ENCODE peak calls at places on chromosomes 5 and 9, in nine cellular contexts. One of them, this sample, is unnamed.

GRCh38 chr5:66174338-66174737 is 30.2 kb downstream of the SREK1 start:
- DNase-seq in T-cell: no peak
- DNase-seq in stimulated activated CD4-positive, alpha-beta T cell treated with anti-CD3 and anti-CD28 coated beads, Interleukin-1b, Interleukin-23, amount 100 ng/mL, for 24 hours: no peak
- DNase-seq in HEK293T: peak
- DNase-seq in Right ventricle myocardium superior: no peak
- DNase-seq in Kasumi-1: peak
- DNase-seq in HFFc6: peak
- DNase-seq in RCC 7860: no peak
- DNase-seq in activated naive CD4-positive, alpha-beta T cell: no peak
- DNase-seq in this sample: peak

GRCh38 chr9:134571326-134571871 is 70.2 kb upstream of the COL5A1 start:
- DNase-seq in T-cell: no peak
- DNase-seq in stimulated activated CD4-positive, alpha-beta T cell treated with anti-CD3 and anti-CD28 coated beads, Interleukin-1b, Interleukin-23, amount 100 ng/mL, for 24 hours: no peak
- DNase-seq in HEK293T: no peak
- DNase-seq in Right ventricle myocardium superior: peak
- DNase-seq in Kasumi-1: no peak
- DNase-seq in HFFc6: no peak
- DNase-seq in RCC 7860: no peak
- DNase-seq in activated naive CD4-positive, alpha-beta T cell: no peak
- DNase-seq in this sample: no peak

GRCh38 chr9:4828776-4829175 is 36.0 kb downstream of the RCL1 start:
- DNase-seq in T-cell: no peak
- DNase-seq in stimulated activated CD4-positive, alpha-beta T cell treated with anti-CD3 and anti-CD28 coated beads, Interleukin-1b, Interleukin-23, amount 100 ng/mL, for 24 hours: no peak
- DNase-seq in HEK293T: no peak
- DNase-seq in Right ventricle myocardium superior: no peak
- DNase-seq in Kasumi-1: no peak
- DNase-seq in HFFc6: peak
- DNase-seq in RCC 7860: no peak
- DNase-seq in activated naive CD4-positive, alpha-beta T cell: no peak
- DNase-seq in this sample: no peak

GRCh38 chr5:147332643-147333042 is 97.8 kb downstream of the STK32A start:
- DNase-seq in T-cell: no peak
- DNase-seq in stimulated activated CD4-positive, alpha-beta T cell treated with anti-CD3 and anti-CD28 coated beads, Interleukin-1b, Interleukin-23, amount 100 ng/mL, for 24 hours: no peak
- DNase-seq in HEK293T: no peak
- DNase-seq in Right ventricle myocardium superior: no peak
- DNase-seq in Kasumi-1: no peak
- DNase-seq in HFFc6: no peak
- DNase-seq in RCC 7860: no peak
- DNase-seq in activated naive CD4-positive, alpha-beta T cell: no peak
- DNase-seq in this sample: no peak

GRCh38 chr5:64229163-64229774 is 63.6 kb downstream of the RNF180 start:
- DNase-seq in T-cell: no peak
- DNase-seq in stimulated activated CD4-positive, alpha-beta T cell treated with anti-CD3 and anti-CD28 coated beads, Interleukin-1b, Interleukin-23, amount 100 ng/mL, for 24 hours: no peak
- DNase-seq in HEK293T: peak
- DNase-seq in Right ventricle myocardium superior: no peak
- DNase-seq in Kasumi-1: peak
- DNase-seq in HFFc6: peak
- DNase-seq in RCC 7860: no peak
- DNase-seq in activated naive CD4-positive, alpha-beta T cell: no peak
- DNase-seq in this sample: peak

GRCh38 chr5:180072556-180072955 is 997 bp upstream of the RNF130 start:
- DNase-seq in T-cell: peak
- DNase-seq in stimulated activated CD4-positive, alpha-beta T cell treated with anti-CD3 and anti-CD28 coated beads, Interleukin-1b, Interleukin-23, amount 100 ng/mL, for 24 hours: no peak
- DNase-seq in HEK293T: no peak
- DNase-seq in Right ventricle myocardium superior: no peak
- DNase-seq in Kasumi-1: no peak
- DNase-seq in HFFc6: no peak
- DNase-seq in RCC 7860: no peak
- DNase-seq in activated naive CD4-positive, alpha-beta T cell: no peak
- DNase-seq in this sample: no peak

GRCh38 chr9:776086-776485 is 65.4 kb upstream of the DMRT1 start:
- DNase-seq in T-cell: no peak
- DNase-seq in stimulated activated CD4-positive, alpha-beta T cell treated with anti-CD3 and anti-CD28 coated beads, Interleukin-1b, Interleukin-23, amount 100 ng/mL, for 24 hours: no peak
- DNase-seq in HEK293T: no peak
- DNase-seq in Right ventricle myocardium superior: no peak
- DNase-seq in Kasumi-1: no peak
- DNase-seq in HFFc6: no peak
- DNase-seq in RCC 7860: no peak
- DNase-seq in activated naive CD4-positive, alpha-beta T cell: no peak
- DNase-seq in this sample: no peak

GRCh38 chr5:115624994-115625393 is 842 bp downstream of the TMED7 start:
- DNase-seq in T-cell: no peak
- DNase-seq in stimulated activated CD4-positive, alpha-beta T cell treated with anti-CD3 and anti-CD28 coated beads, Interleukin-1b, Interleukin-23, amount 100 ng/mL, for 24 hours: no peak
- DNase-seq in HEK293T: no peak
- DNase-seq in Right ventricle myocardium superior: no peak
- DNase-seq in Kasumi-1: peak
- DNase-seq in HFFc6: no peak
- DNase-seq in RCC 7860: no peak
- DNase-seq in activated naive CD4-positive, alpha-beta T cell: no peak
- DNase-seq in this sample: peak

GRCh38 chr9:136011703-136012496 is 50.7 kb upstream of the UBAC1 start:
- DNase-seq in T-cell: no peak
- DNase-seq in stimulated activated CD4-positive, alpha-beta T cell treated with anti-CD3 and anti-CD28 coated beads, Interleukin-1b, Interleukin-23, amount 100 ng/mL, for 24 hours: no peak
- DNase-seq in HEK293T: no peak
- DNase-seq in Right ventricle myocardium superior: peak
- DNase-seq in Kasumi-1: no peak
- DNase-seq in HFFc6: no peak
- DNase-seq in RCC 7860: no peak
- DNase-seq in activated naive CD4-positive, alpha-beta T cell: no peak
- DNase-seq in this sample: no peak

GRCh38 chr9:130869250-130869649 is 27.4 kb downstream of the QRFP start:
- DNase-seq in T-cell: no peak
- DNase-seq in stimulated activated CD4-positive, alpha-beta T cell treated with anti-CD3 and anti-CD28 coated beads, Interleukin-1b, Interleukin-23, amount 100 ng/mL, for 24 hours: no peak
- DNase-seq in HEK293T: no peak
- DNase-seq in Right ventricle myocardium superior: peak
- DNase-seq in Kasumi-1: no peak
- DNase-seq in HFFc6: no peak
- DNase-seq in RCC 7860: no peak
- DNase-seq in activated naive CD4-positive, alpha-beta T cell: no peak
- DNase-seq in this sample: peak

GRCh38 chr9:127049044-127049443 is 73.4 kb downstream of the ANGPTL2 start:
- DNase-seq in T-cell: peak
- DNase-seq in stimulated activated CD4-positive, alpha-beta T cell treated with anti-CD3 and anti-CD28 coated beads, Interleukin-1b, Interleukin-23, amount 100 ng/mL, for 24 hours: no peak
- DNase-seq in HEK293T: no peak
- DNase-seq in Right ventricle myocardium superior: no peak
- DNase-seq in Kasumi-1: no peak
- DNase-seq in HFFc6: peak
- DNase-seq in RCC 7860: peak
- DNase-seq in activated naive CD4-positive, alpha-beta T cell: no peak
- DNase-seq in this sample: no peak

GRCh38 chr9:16182784-16183183 is 629.9 kb downstream of the CCDC171 start:
- DNase-seq in T-cell: no peak
- DNase-seq in stimulated activated CD4-positive, alpha-beta T cell treated with anti-CD3 and anti-CD28 coated beads, Interleukin-1b, Interleukin-23, amount 100 ng/mL, for 24 hours: no peak
- DNase-seq in HEK293T: no peak
- DNase-seq in Right ventricle myocardium superior: no peak
- DNase-seq in Kasumi-1: no peak
- DNase-seq in HFFc6: no peak
- DNase-seq in RCC 7860: no peak
- DNase-seq in activated naive CD4-positive, alpha-beta T cell: no peak
- DNase-seq in this sample: no peak

GRCh38 chr5:55993013-55993412 is 1.8 kb downstream of the IL6ST start:
- DNase-seq in T-cell: no peak
- DNase-seq in stimulated activated CD4-positive, alpha-beta T cell treated with anti-CD3 and anti-CD28 coated beads, Interleukin-1b, Interleukin-23, amount 100 ng/mL, for 24 hours: no peak
- DNase-seq in HEK293T: peak
- DNase-seq in Right ventricle myocardium superior: no peak
- DNase-seq in Kasumi-1: no peak
- DNase-seq in HFFc6: no peak
- DNase-seq in RCC 7860: peak
- DNase-seq in activated naive CD4-positive, alpha-beta T cell: no peak
- DNase-seq in this sample: no peak

GRCh38 chr5:138626333-138626944 is 51.2 kb upstream of the HSPA9 start:
- DNase-seq in T-cell: no peak
- DNase-seq in stimulated activated CD4-positive, alpha-beta T cell treated with anti-CD3 and anti-CD28 coated beads, Interleukin-1b, Interleukin-23, amount 100 ng/mL, for 24 hours: no peak
- DNase-seq in HEK293T: no peak
- DNase-seq in Right ventricle myocardium superior: no peak
- DNase-seq in Kasumi-1: no peak
- DNase-seq in HFFc6: peak
- DNase-seq in RCC 7860: no peak
- DNase-seq in activated naive CD4-positive, alpha-beta T cell: no peak
- DNase-seq in this sample: no peak

GRCh38 chr5:165304193-165304820 is 1798.9 kb downstream of the MAT2B start:
- DNase-seq in T-cell: no peak
- DNase-seq in stimulated activated CD4-positive, alpha-beta T cell treated with anti-CD3 and anti-CD28 coated beads, Interleukin-1b, Interleukin-23, amount 100 ng/mL, for 24 hours: no peak
- DNase-seq in HEK293T: no peak
- DNase-seq in Right ventricle myocardium superior: no peak
- DNase-seq in Kasumi-1: no peak
- DNase-seq in HFFc6: no peak
- DNase-seq in RCC 7860: no peak
- DNase-seq in activated naive CD4-positive, alpha-beta T cell: no peak
- DNase-seq in this sample: no peak

GRCh38 chr5:132437604-132438275 is 52.8 kb downstream of the IRF1 start:
- DNase-seq in T-cell: peak
- DNase-seq in stimulated activated CD4-positive, alpha-beta T cell treated with anti-CD3 and anti-CD28 coated beads, Interleukin-1b, Interleukin-23, amount 100 ng/mL, for 24 hours: no peak
- DNase-seq in HEK293T: no peak
- DNase-seq in Right ventricle myocardium superior: peak
- DNase-seq in Kasumi-1: peak
- DNase-seq in HFFc6: peak
- DNase-seq in RCC 7860: peak
- DNase-seq in activated naive CD4-positive, alpha-beta T cell: peak
- DNase-seq in this sample: peak

GRCh38 chr9:90969021-90969675 is 167.5 kb downstream of the SYK start:
- DNase-seq in T-cell: no peak
- DNase-seq in stimulated activated CD4-positive, alpha-beta T cell treated with anti-CD3 and anti-CD28 coated beads, Interleukin-1b, Interleukin-23, amount 100 ng/mL, for 24 hours: no peak
- DNase-seq in HEK293T: no peak
- DNase-seq in Right ventricle myocardium superior: no peak
- DNase-seq in Kasumi-1: no peak
- DNase-seq in HFFc6: no peak
- DNase-seq in RCC 7860: no peak
- DNase-seq in activated naive CD4-positive, alpha-beta T cell: no peak
- DNase-seq in this sample: peak

GRCh38 chr9:5621327-5621726 is 7.6 kb upstream of the RIC1 start:
- DNase-seq in T-cell: no peak
- DNase-seq in stimulated activated CD4-positive, alpha-beta T cell treated with anti-CD3 and anti-CD28 coated beads, Interleukin-1b, Interleukin-23, amount 100 ng/mL, for 24 hours: no peak
- DNase-seq in HEK293T: no peak
- DNase-seq in Right ventricle myocardium superior: no peak
- DNase-seq in Kasumi-1: no peak
- DNase-seq in HFFc6: peak
- DNase-seq in RCC 7860: peak
- DNase-seq in activated naive CD4-positive, alpha-beta T cell: no peak
- DNase-seq in this sample: no peak

GRCh38 chr5:66538126-66538525 is 58.1 kb upstream of the MAST4 start:
- DNase-seq in T-cell: no peak
- DNase-seq in stimulated activated CD4-positive, alpha-beta T cell treated with anti-CD3 and anti-CD28 coated beads, Interleukin-1b, Interleukin-23, amount 100 ng/mL, for 24 hours: no peak
- DNase-seq in HEK293T: no peak
- DNase-seq in Right ventricle myocardium superior: no peak
- DNase-seq in Kasumi-1: no peak
- DNase-seq in HFFc6: no peak
- DNase-seq in RCC 7860: no peak
- DNase-seq in activated naive CD4-positive, alpha-beta T cell: no peak
- DNase-seq in this sample: no peak

GRCh38 chr9:100989731-100990130 is 38.8 kb upstream of the PLPPR1 start:
- DNase-seq in T-cell: no peak
- DNase-seq in stimulated activated CD4-positive, alpha-beta T cell treated with anti-CD3 and anti-CD28 coated beads, Interleukin-1b, Interleukin-23, amount 100 ng/mL, for 24 hours: no peak
- DNase-seq in HEK293T: no peak
- DNase-seq in Right ventricle myocardium superior: no peak
- DNase-seq in Kasumi-1: no peak
- DNase-seq in HFFc6: no peak
- DNase-seq in RCC 7860: no peak
- DNase-seq in activated naive CD4-positive, alpha-beta T cell: no peak
- DNase-seq in this sample: no peak